ENCODE peak calls at places on chromosomes 12 and 14, in eight cellular contexts. One of them, this sample, is unnamed. For H3K4me1, the result is how much of the 10 kb centered on the place peaks cover.

GRCh38 chr12:68932123-68932700 is 759 bp downstream of the CPM start:
- DNase-seq in sigmoid colon: no peak
- DNase-seq in vagina: no peak
- DNase-seq in upper lobe of left lung: no peak
- DNase-seq in H1: no peak
- DNase-seq in Panc1: no peak
- DNase-seq in HCT116: no peak
- DNase-seq in transverse colon: peak
- DNase-seq in this sample: no peak

GRCh38 chr12:30928356-30929264 is 2.1 kb downstream of the TSPAN11 start:
- DNase-seq in vagina: no peak
- DNase-seq in sigmoid colon: no peak
- DNase-seq in Panc1: no peak
- DNase-seq in HCT116: no peak
- DNase-seq in transverse colon: no peak
- DNase-seq in upper lobe of left lung: no peak
- DNase-seq in H1: no peak
- DNase-seq in this sample: no peak

GRCh38 chr14:69819607-69820006 is 22.6 kb upstream of the SLC10A1 start:
- DNase-seq in H1: no peak
- DNase-seq in sigmoid colon: no peak
- DNase-seq in Panc1: no peak
- DNase-seq in transverse colon: no peak
- DNase-seq in upper lobe of left lung: no peak
- DNase-seq in vagina: no peak
- DNase-seq in HCT116: no peak
- DNase-seq in this sample: no peak

GRCh38 chr14:21408152-21408551 is 24.3 kb upstream of the SUPT16H start:
- DNase-seq in H1: no peak
- DNase-seq in transverse colon: no peak
- DNase-seq in HCT116: no peak
- DNase-seq in upper lobe of left lung: no peak
- DNase-seq in vagina: no peak
- DNase-seq in sigmoid colon: no peak
- DNase-seq in Panc1: no peak
- DNase-seq in this sample: no peak

GRCh38 chr14:67566908-67567307 is 33.2 kb downstream of the PIGH start:
- DNase-seq in Panc1: no peak
- DNase-seq in transverse colon: no peak
- DNase-seq in sigmoid colon: peak
- DNase-seq in H1: no peak
- DNase-seq in upper lobe of left lung: no peak
- DNase-seq in vagina: no peak
- DNase-seq in HCT116: no peak
- DNase-seq in this sample: no peak

GRCh38 chr12:104958946-104959841 is 1.1 kb upstream of the SLC41A2 start:
- DNase-seq in transverse colon: no peak
- DNase-seq in Panc1: no peak
- DNase-seq in H1: no peak
- DNase-seq in sigmoid colon: no peak
- DNase-seq in upper lobe of left lung: no peak
- DNase-seq in vagina: no peak
- DNase-seq in HCT116: no peak
- DNase-seq in this sample: no peak

GRCh38 chr14:91335191-91336092 is 82.2 kb downstream of the CCDC88C start:
- DNase-seq in Panc1: no peak
- DNase-seq in sigmoid colon: no peak
- DNase-seq in HCT116: no peak
- DNase-seq in upper lobe of left lung: no peak
- DNase-seq in vagina: no peak
- DNase-seq in transverse colon: no peak
- DNase-seq in H1: no peak
- DNase-seq in this sample: no peak

GRCh38 chr12:3134526-3135135 is 57.5 kb downstream of the TSPAN9 start:
- DNase-seq in Panc1: no peak
- DNase-seq in upper lobe of left lung: no peak
- DNase-seq in transverse colon: no peak
- DNase-seq in vagina: no peak
- DNase-seq in H1: no peak
- DNase-seq in sigmoid colon: no peak
- DNase-seq in HCT116: no peak
- DNase-seq in this sample: no peak

GRCh38 chr14:24171422-24172260 is at the start of gene REC8:
- DNase-seq in HCT116: no peak
- DNase-seq in Panc1: no peak
- DNase-seq in H1: peak
- DNase-seq in sigmoid colon: peak
- DNase-seq in transverse colon: peak
- DNase-seq in vagina: no peak
- DNase-seq in upper lobe of left lung: peak
- DNase-seq in this sample: no peak

GRCh38 chr12:91272456-91273063 is 89.9 kb upstream of the DCN start:
- DNase-seq in transverse colon: peak
- DNase-seq in vagina: no peak
- DNase-seq in upper lobe of left lung: peak
- DNase-seq in HCT116: no peak
- DNase-seq in sigmoid colon: peak
- DNase-seq in Panc1: no peak
- DNase-seq in H1: peak
- DNase-seq in this sample: peak

GRCh38 chr12:105470601-105471000 is 140.1 kb downstream of the C12orf75 start:
- DNase-seq in vagina: no peak
- DNase-seq in H1: no peak
- DNase-seq in transverse colon: no peak
- DNase-seq in upper lobe of left lung: no peak
- DNase-seq in sigmoid colon: no peak
- DNase-seq in HCT116: no peak
- DNase-seq in Panc1: no peak
- DNase-seq in this sample: no peak

GRCh38 chr12:12387521-12387920 is 30.6 kb downstream of the BORCS5 start:
- DNase-seq in sigmoid colon: no peak
- DNase-seq in transverse colon: no peak
- DNase-seq in upper lobe of left lung: no peak
- DNase-seq in vagina: no peak
- DNase-seq in HCT116: no peak
- DNase-seq in H1: no peak
- DNase-seq in Panc1: no peak
- DNase-seq in this sample: no peak

GRCh38 chr12:53101931-53102781 is 1.1 kb upstream of the SOAT2 start:
- DNase-seq in transverse colon: no peak
- DNase-seq in upper lobe of left lung: peak
- DNase-seq in sigmoid colon: peak
- DNase-seq in HCT116: no peak
- DNase-seq in vagina: no peak
- DNase-seq in Panc1: no peak
- DNase-seq in H1: no peak
- DNase-seq in this sample: no peak

GRCh38 chr12:92546826-92547348 is 155.9 kb upstream of the PLEKHG7 start:
- DNase-seq in H1: no peak
- DNase-seq in HCT116: no peak
- DNase-seq in vagina: no peak
- DNase-seq in upper lobe of left lung: no peak
- DNase-seq in Panc1: no peak
- DNase-seq in sigmoid colon: no peak
- DNase-seq in transverse colon: no peak
- DNase-seq in this sample: no peak

GRCh38 chr14:103134919-103135318 is 11.7 kb downstream of the TNFAIP2 start:
- DNase-seq in transverse colon: no peak
- DNase-seq in H1: no peak
- DNase-seq in upper lobe of left lung: no peak
- DNase-seq in sigmoid colon: no peak
- DNase-seq in Panc1: no peak
- DNase-seq in vagina: no peak
- DNase-seq in HCT116: no peak
- DNase-seq in this sample: no peak

GRCh38 chr14:103135333-103136075 is 12.2 kb downstream of the TNFAIP2 start:
- DNase-seq in HCT116: no peak
- DNase-seq in sigmoid colon: no peak
- DNase-seq in upper lobe of left lung: no peak
- DNase-seq in H1: no peak
- DNase-seq in transverse colon: no peak
- DNase-seq in vagina: no peak
- DNase-seq in Panc1: no peak
- DNase-seq in this sample: no peak

GRCh38 chr14:103136076-103136340 is 12.7 kb downstream of the TNFAIP2 start:
- DNase-seq in Panc1: no peak
- DNase-seq in transverse colon: no peak
- DNase-seq in upper lobe of left lung: no peak
- DNase-seq in vagina: no peak
- DNase-seq in sigmoid colon: no peak
- DNase-seq in H1: no peak
- DNase-seq in HCT116: no peak
- DNase-seq in this sample: no peak

GRCh38 chr14:103133213-103134140 is 10.2 kb downstream of the TNFAIP2 start:
- DNase-seq in vagina: no peak
- DNase-seq in sigmoid colon: no peak
- DNase-seq in Panc1: no peak
- DNase-seq in transverse colon: no peak
- DNase-seq in upper lobe of left lung: no peak
- DNase-seq in HCT116: no peak
- DNase-seq in H1: no peak
- DNase-seq in this sample: no peak

GRCh38 chr14:103134405-103134804 is 11.1 kb downstream of the TNFAIP2 start:
- DNase-seq in HCT116: no peak
- DNase-seq in Panc1: no peak
- DNase-seq in transverse colon: no peak
- DNase-seq in vagina: no peak
- DNase-seq in H1: no peak
- DNase-seq in sigmoid colon: no peak
- DNase-seq in upper lobe of left lung: no peak
- DNase-seq in this sample: no peak
- H3K4me1 ChIP-seq in HCT116: under half
- H3K4me1 ChIP-seq in Panc1: half or more
- H3K4me1 ChIP-seq in transverse colon: under half
- H3K4me1 ChIP-seq in vagina: half or more
- H3K4me1 ChIP-seq in H1: under half
- H3K4me1 ChIP-seq in sigmoid colon: half or more
- H3K4me1 ChIP-seq in upper lobe of left lung: under half
- H3K4me1 ChIP-seq in this sample: under half

DNA sequence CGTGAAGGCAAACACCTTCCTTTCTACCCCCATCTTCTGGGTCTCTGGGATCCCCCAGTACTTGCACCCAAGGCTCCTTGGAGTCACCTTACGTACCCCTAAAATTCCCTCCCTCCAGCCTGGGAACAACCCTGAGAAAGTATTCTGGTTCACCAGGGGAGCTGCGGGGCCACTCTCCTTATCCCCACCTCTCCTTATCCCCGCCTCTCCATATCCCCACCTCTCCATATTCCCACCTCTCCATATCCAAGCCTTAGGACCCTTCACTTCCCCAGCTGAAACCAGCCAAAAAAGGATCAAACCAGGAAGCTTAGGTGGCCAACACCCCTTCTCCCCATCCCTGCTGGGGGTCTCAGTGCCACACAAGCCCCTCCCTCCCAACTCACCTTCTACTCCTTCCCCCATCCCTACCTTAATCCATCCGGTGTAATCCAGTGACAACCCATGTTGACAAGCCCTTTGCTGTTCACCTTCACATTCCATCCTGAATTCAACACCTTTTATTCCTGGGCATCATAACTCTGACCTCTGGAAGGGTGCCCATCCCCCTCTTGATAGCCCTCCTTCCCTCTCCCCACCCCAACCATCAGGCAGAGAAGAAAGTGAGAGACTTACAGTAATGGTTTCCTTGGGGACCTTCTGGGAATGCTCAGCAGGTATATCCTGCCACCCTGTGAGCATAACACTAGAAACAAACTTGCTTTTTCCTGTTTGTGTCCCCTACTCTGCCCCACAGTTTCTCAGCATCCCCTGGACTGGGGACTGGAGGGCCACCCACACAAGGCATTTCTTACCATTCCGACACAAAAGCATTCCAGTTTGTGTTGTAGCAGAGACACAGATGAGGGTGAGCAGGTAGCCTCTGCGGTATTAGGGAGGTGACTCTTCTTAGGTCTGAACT is 1.6 kb upstream of the MSI1 start:
- DNase-seq in transverse colon: no peak
- DNase-seq in sigmoid colon: no peak
- DNase-seq in HCT116: no peak
- DNase-seq in H1: no peak
- DNase-seq in upper lobe of left lung: no peak
- DNase-seq in Panc1: no peak
- DNase-seq in vagina: no peak
- DNase-seq in this sample: no peak
- TF ChIP-seq POLR2AphosphoS5 in transverse colon: no peak
- TF ChIP-seq POLR2AphosphoS5 in sigmoid colon: no peak
- TF ChIP-seq POLR2AphosphoS5 in HCT116: no peak
- TF ChIP-seq POLR2AphosphoS5 in H1: no peak
- TF ChIP-seq POLR2AphosphoS5 in upper lobe of left lung: no peak
- TF ChIP-seq POLR2AphosphoS5 in Panc1: no peak
- TF ChIP-seq POLR2AphosphoS5 in vagina: no peak
- TF ChIP-seq POLR2AphosphoS5 in this sample: no peak

GRCh38 chr12:72610854-72611358 is 338.7 kb downstream of the TRHDE start:
- DNase-seq in vagina: no peak
- DNase-seq in H1: no peak
- DNase-seq in upper lobe of left lung: no peak
- DNase-seq in sigmoid colon: no peak
- DNase-seq in HCT116: no peak
- DNase-seq in transverse colon: no peak
- DNase-seq in Panc1: no peak
- DNase-seq in this sample: no peak

DNA sequence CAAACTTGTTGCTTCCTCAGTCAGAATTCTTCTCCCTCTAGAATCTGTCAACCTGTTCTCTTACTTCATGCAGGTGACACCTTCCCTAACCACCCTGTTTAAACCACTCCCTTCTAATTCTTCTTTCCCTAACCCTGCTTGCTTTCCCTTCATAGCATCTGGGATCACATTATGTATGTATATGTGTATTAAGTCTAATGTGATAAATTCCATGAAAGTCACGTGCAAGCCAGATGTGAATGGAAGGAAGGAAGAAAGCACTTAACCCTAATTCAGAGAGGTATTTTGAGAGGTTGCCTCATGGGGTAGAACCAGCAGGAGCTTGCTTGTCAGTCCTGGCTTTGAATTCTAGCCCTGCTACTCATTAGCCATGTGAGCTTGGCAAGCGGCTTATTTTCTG is 340.0 kb downstream of the TRHDE start:
- DNase-seq in sigmoid colon: no peak
- DNase-seq in H1: no peak
- DNase-seq in transverse colon: no peak
- DNase-seq in vagina: no peak
- DNase-seq in HCT116: no peak
- DNase-seq in Panc1: no peak
- DNase-seq in upper lobe of left lung: no peak
- DNase-seq in this sample: no peak
- H3K4me1 ChIP-seq in sigmoid colon: under half
- H3K4me1 ChIP-seq in H1: under half
- H3K4me1 ChIP-seq in transverse colon: under half
- H3K4me1 ChIP-seq in vagina: under half
- H3K4me1 ChIP-seq in HCT116: under half
- H3K4me1 ChIP-seq in Panc1: under half
- H3K4me1 ChIP-seq in upper lobe of left lung: under half
- H3K4me1 ChIP-seq in this sample: under half

GRCh38 chr12:28555729-28556128 is 365.5 kb downstream of the CCDC91 start:
- DNase-seq in sigmoid colon: no peak
- DNase-seq in vagina: no peak
- DNase-seq in H1: no peak
- DNase-seq in HCT116: no peak
- DNase-seq in upper lobe of left lung: no peak
- DNase-seq in transverse colon: no peak
- DNase-seq in Panc1: no peak
- DNase-seq in this sample: no peak

GRCh38 chr12:28552472-28553061 is 362.3 kb downstream of the CCDC91 start:
- DNase-seq in H1: no peak
- DNase-seq in sigmoid colon: no peak
- DNase-seq in upper lobe of left lung: no peak
- DNase-seq in vagina: no peak
- DNase-seq in HCT116: no peak
- DNase-seq in Panc1: no peak
- DNase-seq in transverse colon: no peak
- DNase-seq in this sample: no peak

GRCh38 chr12:28550757-28551381 is 360.6 kb downstream of the CCDC91 start:
- DNase-seq in transverse colon: no peak
- DNase-seq in vagina: no peak
- DNase-seq in sigmoid colon: no peak
- DNase-seq in H1: no peak
- DNase-seq in Panc1: no peak
- DNase-seq in upper lobe of left lung: no peak
- DNase-seq in HCT116: peak
- DNase-seq in this sample: no peak
- TF ChIP-seq POLR2AphosphoS5 in transverse colon: no peak
- TF ChIP-seq POLR2AphosphoS5 in vagina: no peak
- TF ChIP-seq POLR2AphosphoS5 in sigmoid colon: no peak
- TF ChIP-seq POLR2AphosphoS5 in H1: no peak
- TF ChIP-seq POLR2AphosphoS5 in Panc1: no peak
- TF ChIP-seq POLR2AphosphoS5 in upper lobe of left lung: no peak
- TF ChIP-seq POLR2AphosphoS5 in HCT116: no peak
- TF ChIP-seq POLR2AphosphoS5 in this sample: no peak